ENCODE peak calls at places on chromosomes 16 and 17, in ten cellular contexts. X is PC-3, N is hepatocyte, G is H1, U is HCT116, E is GM23338, O is fibroblast of lung, H is neural progenitor cell, B is endothelial cell of umbilical vein, K is A549. Q is an unnamed sample.

GRCh38 chr16:80167657-80168056 is 373.1 kb upstream of the DYNLRB2 start:
- DNase-seq in X (peak; percentile 45), N (no peak), G (no peak), U (no peak), E (no peak), O (no peak), H (no peak), B (no peak), K (no peak), Q (no peak)

GRCh38 chr16:881219-882097 is 80.9 kb upstream of the GNG13 start:
- DNase-seq in X (no peak), N (no peak), G (no peak), U (no peak), E (no peak), O (no peak), H (no peak), B (no peak), K (no peak), Q (no peak)

GRCh38 chr17:83006515-83007455 is 72.6 kb upstream of the METRNL start:
- DNase-seq in X (no peak), N (no peak), G (no peak), U (no peak), E (no peak), O (peak; percentile 22), H (no peak), B (no peak), K (no peak), Q (no peak)

GRCh38 chr16:23072084-23072599 is 77.1 kb downstream of the USP31 start:
- DNase-seq in X (peak; percentile 29), N (no peak), G (no peak), U (no peak), E (no peak), O (peak; percentile 65), H (no peak), B (peak; percentile 90), K (peak; percentile 56), Q (no peak)

GRCh38 chr17:15039366-15039765 is 225.8 kb downstream of the PMP22 start:
- DNase-seq in X (peak; percentile 29), N (no peak), G (no peak), U (no peak), E (no peak), O (no peak), H (no peak), B (no peak), K (no peak), Q (no peak)

GRCh38 chr17:45228985-45229517 is 7.4 kb downstream of the FMNL1 start:
- DNase-seq in X (peak; percentile 77), N (peak; percentile 79), G (no peak), U (no peak), E (peak; percentile 64), O (peak; percentile 96), H (peak; percentile 50), B (no peak), K (peak; percentile 99), Q (peak; percentile 54)

GRCh38 chr16:1332618-1333148 is 762 bp upstream of the BAIAP3 start:
- DNase-seq in X (no peak), N (no peak), G (no peak), U (no peak), E (peak; percentile 39), O (no peak), H (no peak), B (no peak), K (no peak), Q (no peak)

GRCh38 chr17:62882878-62883277 is 74.8 kb upstream of the MARCHF10 start:
- DNase-seq in X (peak; percentile 14), N (no peak), G (no peak), U (no peak), E (no peak), O (peak; percentile 37), H (no peak), B (no peak), K (no peak), Q (no peak)

GRCh38 chr17:82664276-82664575 is 16.0 kb upstream of the WDR45B start:
- DNase-seq in X (no peak), N (no peak), G (no peak), U (no peak), E (no peak), O (no peak), H (no peak), B (no peak), K (no peak), Q (no peak)

GRCh38 chr17:78130439-78131101 is at the start of gene TMC8:
- DNase-seq in X (no peak), N (no peak), G (no peak), U (no peak), E (no peak), O (no peak), H (no peak), B (no peak), K (no peak), Q (peak; percentile 93)

GRCh38 chr16:15548482-15548891 is 94.5 kb downstream of the MARF1 start:
- DNase-seq in X (no peak), N (no peak), G (no peak), U (no peak), E (no peak), O (no peak), H (no peak), B (no peak), K (peak; percentile 31), Q (no peak)

GRCh38 chr17:57633236-57633635 is 111.9 kb downstream of the CCDC182 start:
- DNase-seq in X (no peak), N (no peak), G (no peak), U (no peak), E (no peak), O (no peak), H (no peak), B (no peak), K (no peak), Q (no peak)

GRCh38 chr17:57629886-57630285 is 115.2 kb downstream of the CCDC182 start:
- DNase-seq in X (no peak), N (no peak), G (no peak), U (no peak), E (no peak), O (no peak), H (no peak), B (no peak), K (no peak), Q (no peak)

GRCh38 chr17:57630736-57631135 is 114.4 kb downstream of the CCDC182 start:
- DNase-seq in X (no peak), N (no peak), G (no peak), U (no peak), E (no peak), O (no peak), H (no peak), B (no peak), K (no peak), Q (no peak)

GRCh38 chr17:57634713-57635465 is 110.2 kb downstream of the CCDC182 start:
- DNase-seq in X (no peak), N (no peak), G (no peak), U (peak; percentile 10), E (no peak), O (peak; percentile 39), H (no peak), B (no peak), K (no peak), Q (no peak)

DNA sequence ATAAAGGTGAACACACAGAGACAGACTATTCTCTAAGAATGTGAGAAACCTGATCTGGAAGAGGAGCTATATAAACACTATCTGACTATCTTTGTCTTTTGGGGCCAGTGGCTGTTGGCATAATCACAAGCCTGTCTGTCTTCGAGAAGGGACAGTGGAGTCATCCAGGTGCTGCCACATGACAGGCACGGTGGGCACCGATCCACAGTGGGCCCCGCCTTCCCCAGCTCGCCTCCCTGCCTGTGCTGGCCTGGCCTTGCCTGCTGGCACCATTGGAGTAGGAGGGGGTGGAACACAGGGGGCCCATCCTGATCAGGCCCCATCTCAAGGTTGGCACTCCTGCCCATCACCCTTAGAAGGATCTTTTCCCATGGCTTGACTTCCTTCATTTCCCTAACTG is 112.8 kb downstream of the CCDC182 start:
- DNase-seq in X (no peak), N (no peak), G (no peak), U (no peak), E (no peak), O (no peak), H (no peak), B (no peak), K (no peak), Q (no peak)
- H3K4me2 ChIP-seq in X (no peak overlapping the region), N (no peak overlapping the region), G (no peak overlapping the region), U (no peak overlapping the region), E (no peak overlapping the region), O (no peak overlapping the region), H (no peak overlapping the region), B (no peak overlapping the region), K (no peak overlapping the region), Q (no peak overlapping the region)

GRCh38 chr17:3888343-3889171 is 4.3 kb downstream of the CAMKK1 start:
- DNase-seq in X (peak; percentile 87), N (peak; percentile 72), G (peak; percentile 70), U (peak; percentile 72), E (peak; percentile 87), O (peak; percentile 81), H (peak; percentile 68), B (peak; percentile 80), K (no peak), Q (peak; percentile 24)
- TF ChIP-seq CTCF in X (no peak), N (no peak), G (no peak), U (no peak), E (no peak), O (no peak), H (no peak), B (no peak), K (no peak), Q (no peak)

DNA sequence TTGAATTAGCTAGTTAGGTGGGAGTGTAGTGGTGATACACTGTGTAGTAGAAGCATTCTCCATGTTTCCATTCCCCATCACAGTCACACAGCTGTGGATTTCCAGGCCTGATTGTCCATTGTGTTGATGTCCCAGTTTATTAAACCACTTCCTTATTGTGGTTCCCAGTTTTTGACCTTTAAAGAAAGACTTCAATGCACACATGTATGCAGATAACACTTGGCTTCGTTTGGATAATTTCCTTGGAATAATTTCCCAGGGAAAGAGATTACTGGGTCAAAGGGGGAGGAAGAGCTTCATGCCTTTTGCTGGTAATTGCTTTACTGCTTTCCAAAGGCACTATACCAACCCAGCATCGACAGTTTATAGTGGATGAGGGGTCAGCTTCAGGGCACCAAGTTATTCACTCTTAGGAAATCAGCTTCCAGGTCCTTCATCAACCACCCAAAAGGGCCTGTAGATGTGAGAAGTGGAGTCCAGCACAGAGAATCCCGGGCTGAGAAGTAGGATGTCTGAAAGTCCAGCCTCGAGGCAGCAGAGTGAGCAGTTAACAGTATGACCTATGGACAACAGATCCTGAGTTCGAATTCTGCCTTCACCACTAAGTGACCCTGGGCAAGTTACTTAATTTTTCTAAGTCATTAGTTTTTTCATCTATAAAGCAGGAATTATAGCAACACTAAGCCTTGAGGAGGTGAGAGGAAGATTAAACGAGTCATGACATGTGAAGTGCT is 31.3 kb upstream of the TNS4 start:
- DNase-seq in X (no peak), N (no peak), G (no peak), U (no peak), E (no peak), O (peak; percentile 45), H (no peak), B (peak; percentile 94), K (no peak), Q (no peak)
- H3K4me1 ChIP-seq in X (peaks cover 28% of the 10 kb centered on the region), N (peaks cover 15% of the 10 kb centered on the region), G (peaks cover 6% of the 10 kb centered on the region), U (peaks cover 27% of the 10 kb centered on the region), E (peaks cover 4% of the 10 kb centered on the region), O (peaks cover 25% of the 10 kb centered on the region), H (no peaks in the 10 kb centered on the region), B (peaks cover 37% of the 10 kb centered on the region), K (peaks cover 71% of the 10 kb centered on the region), Q (peaks cover 66% of the 10 kb centered on the region)

DNA sequence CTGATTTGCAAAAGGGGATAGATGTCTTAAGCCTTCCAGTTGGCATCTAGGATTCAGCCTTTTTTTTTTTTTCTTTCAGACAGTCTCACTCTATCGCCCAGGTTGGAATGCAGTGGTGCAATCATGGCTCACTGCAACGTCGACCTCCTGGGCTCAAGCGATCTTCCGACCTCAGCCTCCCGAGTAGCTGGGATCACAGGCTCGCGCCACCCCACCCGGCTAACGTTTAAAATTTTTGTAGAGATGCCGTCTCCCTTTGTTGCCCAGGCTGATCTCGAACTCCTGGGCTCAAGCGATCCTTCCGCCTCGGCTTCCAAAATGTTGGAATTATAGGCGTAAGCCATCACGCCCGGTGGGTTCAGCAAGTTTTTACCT is 571 bp upstream of the CCP110 start:
- DNase-seq in X (no peak), N (no peak), G (no peak), U (no peak), E (peak; percentile 3), O (no peak), H (no peak), B (no peak), K (no peak), Q (no peak)
- H3K4me2 ChIP-seq in X (peak overlapping the region; percentile 46), N (no peak overlapping the region), G (peak overlapping the region; percentile 97), U (peak overlapping the region; percentile 33), E (peak overlapping the region; percentile 59), O (no peak overlapping the region), H (no peak overlapping the region), B (no peak overlapping the region), K (peak overlapping the region; percentile 64), Q (peak overlapping the region; percentile 53)